ENCODE peak calls at places on chromosomes 5 and 9, in six cellular contexts. P, L, T, D, X and G are unnamed samples.

GRCh38 chr5:34505731-34506130 is 150.4 kb upstream of the RAI14 start:
- DNase-seq in P (no peak), X (no peak), L (no peak), T (no peak), D (no peak), G (no peak)

GRCh38 chr5:64874753-64875152 is 106.0 kb downstream of the CWC27 start:
- DNase-seq in X (no peak), D (no peak), T (no peak), P (no peak), L (peak), G (no peak)

GRCh38 chr5:53071738-53072137 is 37.8 kb downstream of the MOCS2 start:
- DNase-seq in P (no peak), T (no peak), L (peak), D (no peak), X (no peak), G (no peak)

GRCh38 chr9:1005043-1005667 is 28.7 kb downstream of the DMRT3 start:
- DNase-seq in T (peak), D (no peak), L (peak), X (peak), P (no peak), G (peak)

GRCh38 chr5:17118631-17119030 is 98.8 kb upstream of the BASP1 start:
- DNase-seq in T (peak), P (peak), L (peak), D (no peak), X (peak), G (peak)

GRCh38 chr9:16870606-16871357 is at the start of gene BNC2:
- DNase-seq in L (peak), D (peak), X (peak), T (peak), P (no peak), G (no peak)

GRCh38 chr9:108469654-108470053 is 386.1 kb downstream of the ACTL7B start:
- DNase-seq in L (peak), T (no peak), X (peak), P (no peak), D (no peak), G (peak)

GRCh38 chr9:103913899-103914298 is 180.2 kb upstream of the SMC2 start:
- DNase-seq in L (no peak), D (no peak), X (no peak), T (no peak), P (no peak), G (no peak)

GRCh38 chr9:127813739-127814226 is 11.1 kb downstream of the FPGS start:
- DNase-seq in X (no peak), D (no peak), T (no peak), L (no peak), P (no peak), G (no peak)

GRCh38 chr5:74250304-74251102 is 390.0 kb downstream of the ENC1 start:
- DNase-seq in D (no peak), P (no peak), L (no peak), X (no peak), T (no peak), G (no peak)

GRCh38 chr9:1978941-1979340 is 36.2 kb upstream of the SMARCA2 start:
- DNase-seq in X (peak), T (no peak), P (no peak), D (no peak), L (peak), G (no peak)

GRCh38 chr5:66653380-66653779 is 57.2 kb downstream of the MAST4 start:
- DNase-seq in X (peak), D (no peak), L (no peak), T (no peak), P (no peak), G (no peak)

GRCh38 chr9:16816006-16816405 is 54.5 kb downstream of the BNC2 start:
- DNase-seq in T (no peak), X (no peak), L (no peak), P (no peak), D (no peak), G (no peak)

GRCh38 chr5:2864515-2864914 is 113.0 kb upstream of the IRX2 start:
- DNase-seq in L (no peak), T (no peak), X (no peak), P (no peak), D (no peak), G (no peak)

GRCh38 chr5:80959768-80960442 is at the start of gene RASGRF2:
- DNase-seq in L (peak), X (peak), T (peak), P (no peak), D (no peak), G (no peak)

GRCh38 chr9:106878943-106879916 is 16.3 kb downstream of the ZNF462 start:
- DNase-seq in P (no peak), D (peak), T (peak), X (peak), L (peak), G (no peak)

GRCh38 chr5:116763987-116764866 is 189.6 kb upstream of the SEMA6A start:
- DNase-seq in T (no peak), D (no peak), X (no peak), P (no peak), L (peak), G (no peak)

GRCh38 chr9:21836437-21837161 is 34.2 kb downstream of the MTAP start:
- DNase-seq in L (peak), P (no peak), X (peak), T (no peak), D (no peak), G (no peak)

GRCh38 chr9:35820076-35820475 is 5.2 kb upstream of the HINT2 start:
- DNase-seq in D (no peak), X (peak), P (no peak), L (peak), T (no peak), G (no peak)

GRCh38 chr5:5298841-5299543 is 123.5 kb upstream of the ICE1 start:
- DNase-seq in X (peak), T (no peak), P (no peak), D (no peak), L (no peak), G (no peak)

GRCh38 chr5:115895821-115896220 is 54.1 kb downstream of the AP3S1 start:
- DNase-seq in T (no peak), P (no peak), L (peak), D (no peak), X (peak), G (no peak)

GRCh38 chr5:136007271-136007670 is 21.5 kb upstream of the TGFBI start:
- DNase-seq in T (no peak), X (no peak), L (no peak), D (no peak), P (no peak), G (no peak)

GRCh38 chr9:106056328-106056727 is 362.0 kb downstream of the TMEM38B start:
- DNase-seq in X (no peak), T (no peak), P (no peak), L (no peak), D (no peak), G (no peak)

GRCh38 chr5:81482595-81482994 is 88.7 kb upstream of the ACOT12 start:
- DNase-seq in L (peak), D (no peak), X (peak), T (no peak), P (no peak), G (no peak)

GRCh38 chr9:93136011-93136440 is 2.0 kb upstream of the NINJ1 start:
- DNase-seq in T (no peak), D (no peak), X (no peak), L (peak), P (no peak), G (no peak)

GRCh38 chr9:111944467-111944866 is 47.9 kb downstream of the UGCG start:
- DNase-seq in X (peak), T (no peak), P (no peak), D (no peak), L (peak), G (no peak)

GRCh38 chr9:88818495-88819201 is 172.6 kb upstream of the S1PR3 start:
- DNase-seq in L (peak), D (no peak), T (no peak), X (peak), P (no peak), G (no peak)

GRCh38 chr5:146291421-146292074 is 47.1 kb upstream of the POU4F3 start:
- DNase-seq in T (peak), X (peak), L (peak), D (no peak), P (no peak), G (no peak)

GRCh38 chr5:178425621-178426068 is 164.5 kb downstream of the COL23A1 start:
- DNase-seq in T (no peak), D (no peak), X (no peak), L (no peak), P (no peak), G (no peak)

GRCh38 chr9:108580021-108580439 is 275.8 kb downstream of the ACTL7B start:
- DNase-seq in L (no peak), X (no peak), T (no peak), P (no peak), D (no peak), G (peak)

GRCh38 chr9:126248680-126249079 is 77.9 kb upstream of the MVB12B start:
- DNase-seq in L (peak), T (no peak), D (no peak), X (peak), P (no peak), G (no peak)

GRCh38 chr5:131379723-131380122 is 115.9 kb downstream of the CDC42SE2 start:
- DNase-seq in D (no peak), P (no peak), L (peak), T (no peak), X (peak), G (peak)

DNA sequence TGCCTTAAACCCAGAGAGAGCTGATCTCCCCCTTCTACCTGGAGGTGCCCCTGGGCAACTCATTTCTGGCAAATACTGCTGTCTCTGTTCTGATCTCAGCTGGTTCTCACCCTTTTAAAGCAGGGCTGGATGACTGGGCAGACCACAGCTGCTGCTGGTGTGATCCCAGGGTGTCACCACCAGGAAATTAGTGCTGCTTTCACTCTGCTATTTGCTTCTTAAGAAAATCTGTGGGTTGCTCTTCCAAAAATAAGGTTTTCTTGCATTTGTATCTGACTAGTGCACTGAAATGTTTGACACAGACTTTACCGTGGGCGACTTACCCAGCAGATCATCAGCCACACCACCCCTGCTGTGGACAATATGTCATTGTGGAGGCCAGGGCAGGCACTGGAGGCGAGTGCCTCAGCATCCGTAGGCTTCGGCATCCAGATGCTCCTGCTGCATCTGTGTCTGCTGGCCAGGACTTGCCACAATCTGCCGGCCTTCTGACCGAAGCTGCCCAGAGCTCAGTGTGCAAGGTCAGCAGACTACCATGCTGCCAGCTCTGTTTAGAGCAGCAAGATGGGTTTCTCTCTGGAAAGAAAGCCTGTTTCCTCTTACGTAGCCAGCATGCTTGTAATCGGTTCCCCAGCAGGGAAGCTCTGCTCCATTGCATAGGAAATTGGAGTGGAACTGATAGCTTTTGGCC is 13.6 kb downstream of the ARHGAP26 start:
- DNase-seq in L (peak), D (peak), X (peak), P (no peak), T (no peak), G (no peak)
- TF ChIP-seq CTCF in L (peak), D (no peak), X (no peak), P (no peak), T (no peak), G (no peak)

GRCh38 chr5:97100486-97100885 is 41.9 kb downstream of the LIX1 start:
- DNase-seq in P (no peak), D (no peak), T (no peak), X (peak), L (peak), G (no peak)

GRCh38 chr5:97098864-97099454 is 43.5 kb downstream of the LIX1 start:
- DNase-seq in T (no peak), X (peak), P (no peak), D (no peak), L (peak), G (no peak)

GRCh38 chr5:97102010-97102470 is 40.4 kb downstream of the LIX1 start:
- DNase-seq in D (no peak), X (no peak), T (no peak), L (peak), P (no peak), G (no peak)

GRCh38 chr5:97097348-97098220 is 44.8 kb downstream of the LIX1 start:
- DNase-seq in P (no peak), L (no peak), X (no peak), T (no peak), D (no peak), G (no peak)

DNA sequence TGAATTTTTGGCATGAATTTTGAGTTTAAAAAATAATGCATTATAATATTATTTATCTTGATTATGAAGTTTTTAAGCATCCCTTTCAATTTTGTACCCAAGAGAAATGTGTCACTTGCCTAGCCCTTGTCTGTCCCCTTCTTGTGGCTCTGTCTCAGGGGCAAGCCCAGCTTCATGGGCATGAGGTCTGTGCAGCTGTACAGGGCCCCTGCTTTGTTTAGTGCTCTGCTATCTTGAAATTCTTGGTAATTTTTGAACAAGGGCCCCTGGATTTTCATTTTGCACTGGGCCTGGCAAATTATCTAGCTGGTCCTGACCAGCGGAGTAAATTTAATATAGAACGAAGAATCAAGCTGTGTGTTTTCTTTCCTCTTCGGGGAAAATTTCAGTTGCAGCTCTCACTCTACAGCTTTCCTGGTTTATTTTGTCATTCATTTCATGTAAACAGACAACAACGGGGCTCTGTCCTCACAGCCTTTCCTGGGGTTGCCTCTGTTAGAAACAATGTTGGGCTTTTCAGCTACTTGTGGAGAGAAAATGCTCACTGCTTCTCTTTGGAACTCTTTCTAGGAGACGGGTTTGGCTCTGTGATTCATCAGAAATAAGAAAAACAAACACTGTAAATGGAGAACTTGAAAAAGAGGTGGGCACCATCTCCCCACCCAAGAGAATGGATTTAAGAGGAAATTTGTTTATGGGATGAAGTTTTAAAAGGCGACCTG is 41.1 kb downstream of the LIX1 start:
- DNase-seq in L (peak), P (no peak), T (no peak), D (no peak), X (peak), G (no peak)
- TF ChIP-seq CTCF in L (no peak), P (no peak), T (no peak), D (no peak), X (no peak), G (no peak)

GRCh38 chr5:69312459-69313160 is 20.0 kb downstream of the CCDC125 start:
- DNase-seq in X (no peak), T (no peak), L (no peak), D (no peak), P (no peak), G (no peak)

GRCh38 chr5:69308046-69308553 is 24.5 kb downstream of the CCDC125 start:
- DNase-seq in X (peak), T (no peak), D (no peak), P (no peak), L (no peak), G (no peak)

GRCh38 chr5:69315972-69316371 is 16.6 kb downstream of the CCDC125 start:
- DNase-seq in T (no peak), D (no peak), P (no peak), L (no peak), X (no peak), G (no peak)

GRCh38 chr5:69309380-69309779 is 23.2 kb downstream of the CCDC125 start:
- DNase-seq in L (no peak), D (no peak), X (no peak), P (no peak), T (no peak), G (no peak)

DNA sequence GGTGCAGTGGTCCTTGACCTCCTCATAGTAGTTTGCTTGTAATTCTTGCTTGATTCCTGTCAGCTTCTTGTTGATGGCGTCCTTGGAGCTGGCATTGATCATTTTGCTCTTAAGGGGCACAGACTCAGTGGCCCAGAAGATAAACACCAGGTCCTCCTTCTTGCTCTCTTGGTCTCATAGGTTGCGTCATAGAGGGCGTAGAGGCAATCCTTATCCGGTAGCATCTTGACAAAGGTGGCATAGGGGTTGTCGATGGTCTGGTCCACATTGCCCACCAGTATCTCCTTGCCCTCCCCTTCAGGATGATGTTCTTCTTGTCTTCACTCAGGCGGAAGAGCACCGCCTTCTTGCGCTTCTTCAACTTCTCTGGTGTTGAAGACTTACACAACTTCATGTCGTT is 19.2 kb downstream of the CCDC125 start:
- DNase-seq in P (no peak), X (no peak), L (no peak), D (no peak), T (no peak), G (no peak)
- TF ChIP-seq CTCF in P (no peak), X (no peak), L (no peak), D (no peak), T (no peak), G (no peak)

GRCh38 chr9:121376214-121376830 is 6.3 kb upstream of the STOM start:
- DNase-seq in P (no peak), L (peak), X (peak), D (no peak), T (no peak), G (no peak)
- TF ChIP-seq CTCF in P (peak), L (peak), X (peak), D (peak), T (no peak), G (peak)